ENCODE peak calls at places on chromosomes 6 and 20, in nine cellular contexts. One of them, this sample, is unnamed.
A peak's percentile ranks its signal among the peaks of the same experiment; 100 is the strongest.

GRCh38 chr6:32840604-32841246 is 2.2 kb upstream of the TAP2 start:
- DNase-seq in NCI-H2029: no peak
- DNase-seq in tibial nerve: no peak
- DNase-seq in progenitor cell of endocrine pancreas: no peak
- DNase-seq in left cardiac atrium: no peak
- DNase-seq in Right ventricle myocardium inferior: no peak
- DNase-seq in A549: no peak
- DNase-seq in globus pallidus: no peak
- DNase-seq in AG09319: no peak
- DNase-seq in this sample: no peak

GRCh38 chr6:169252805-169253189 is 849 bp downstream of the THBS2 start:
- DNase-seq in left cardiac atrium: no peak
- DNase-seq in Right ventricle myocardium inferior: no peak
- DNase-seq in progenitor cell of endocrine pancreas: no peak
- DNase-seq in globus pallidus: peak; percentile 76
- DNase-seq in NCI-H2029: no peak
- DNase-seq in tibial nerve: no peak
- DNase-seq in A549: no peak
- DNase-seq in AG09319: no peak
- DNase-seq in this sample: peak; percentile 69

GRCh38 chr6:46170357-46171289 is at the start of gene ENPP5:
- DNase-seq in tibial nerve: peak; percentile 37
- DNase-seq in progenitor cell of endocrine pancreas: peak; percentile 93
- DNase-seq in NCI-H2029: peak; percentile 92
- DNase-seq in left cardiac atrium: peak; percentile 80
- DNase-seq in AG09319: no peak
- DNase-seq in Right ventricle myocardium inferior: peak; percentile 81
- DNase-seq in A549: no peak
- DNase-seq in globus pallidus: peak; percentile 92
- DNase-seq in this sample: no peak

GRCh38 chr20:10253750-10254149 is 35.1 kb downstream of the SNAP25 start:
- DNase-seq in progenitor cell of endocrine pancreas: no peak
- DNase-seq in AG09319: no peak
- DNase-seq in tibial nerve: no peak
- DNase-seq in globus pallidus: no peak
- DNase-seq in NCI-H2029: no peak
- DNase-seq in A549: no peak
- DNase-seq in left cardiac atrium: no peak
- DNase-seq in Right ventricle myocardium inferior: no peak
- DNase-seq in this sample: no peak

GRCh38 chr6:133805876-133806275 is 83.0 kb upstream of the TCF21 start:
- DNase-seq in progenitor cell of endocrine pancreas: no peak
- DNase-seq in left cardiac atrium: no peak
- DNase-seq in AG09319: no peak
- DNase-seq in NCI-H2029: no peak
- DNase-seq in globus pallidus: no peak
- DNase-seq in Right ventricle myocardium inferior: no peak
- DNase-seq in tibial nerve: no peak
- DNase-seq in A549: no peak
- DNase-seq in this sample: no peak

GRCh38 chr20:38825901-38826625 is 20.6 kb downstream of the PPP1R16B start:
- DNase-seq in tibial nerve: no peak
- DNase-seq in globus pallidus: no peak
- DNase-seq in NCI-H2029: peak; percentile 65
- DNase-seq in left cardiac atrium: no peak
- DNase-seq in A549: peak; percentile 61
- DNase-seq in AG09319: no peak
- DNase-seq in progenitor cell of endocrine pancreas: no peak
- DNase-seq in Right ventricle myocardium inferior: no peak
- DNase-seq in this sample: peak; percentile 42

GRCh38 chr6:36745836-36746235 is 48.2 kb downstream of the RAB44 start:
- DNase-seq in tibial nerve: no peak
- DNase-seq in Right ventricle myocardium inferior: no peak
- DNase-seq in A549: no peak
- DNase-seq in globus pallidus: no peak
- DNase-seq in progenitor cell of endocrine pancreas: no peak
- DNase-seq in AG09319: no peak
- DNase-seq in left cardiac atrium: no peak
- DNase-seq in NCI-H2029: no peak
- DNase-seq in this sample: no peak

GRCh38 chr6:14372738-14373484 is 255.3 kb downstream of the CD83 start:
- DNase-seq in A549: no peak
- DNase-seq in progenitor cell of endocrine pancreas: no peak
- DNase-seq in left cardiac atrium: no peak
- DNase-seq in AG09319: no peak
- DNase-seq in Right ventricle myocardium inferior: no peak
- DNase-seq in globus pallidus: no peak
- DNase-seq in NCI-H2029: no peak
- DNase-seq in tibial nerve: no peak
- DNase-seq in this sample: no peak

GRCh38 chr6:117518870-117519269 is 36.4 kb downstream of the DCBLD1 start:
- DNase-seq in tibial nerve: no peak
- DNase-seq in globus pallidus: no peak
- DNase-seq in A549: no peak
- DNase-seq in NCI-H2029: no peak
- DNase-seq in Right ventricle myocardium inferior: no peak
- DNase-seq in progenitor cell of endocrine pancreas: no peak
- DNase-seq in left cardiac atrium: no peak
- DNase-seq in AG09319: no peak
- DNase-seq in this sample: no peak

GRCh38 chr6:6699741-6700367 is 111.3 kb downstream of the LY86 start:
- DNase-seq in Right ventricle myocardium inferior: peak; percentile 81
- DNase-seq in AG09319: peak; percentile 88
- DNase-seq in globus pallidus: peak; percentile 44
- DNase-seq in A549: peak; percentile 81
- DNase-seq in NCI-H2029: peak; percentile 91
- DNase-seq in tibial nerve: peak; percentile 81
- DNase-seq in left cardiac atrium: peak; percentile 84
- DNase-seq in progenitor cell of endocrine pancreas: no peak
- DNase-seq in this sample: peak; percentile 98

GRCh38 chr20:4876301-4876700 is 125.0 kb downstream of the SLC23A2 start:
- DNase-seq in AG09319: no peak
- DNase-seq in A549: no peak
- DNase-seq in NCI-H2029: no peak
- DNase-seq in globus pallidus: no peak
- DNase-seq in left cardiac atrium: no peak
- DNase-seq in tibial nerve: no peak
- DNase-seq in Right ventricle myocardium inferior: no peak
- DNase-seq in progenitor cell of endocrine pancreas: no peak
- DNase-seq in this sample: no peak

GRCh38 chr20:31987744-31988143 is 19.8 kb downstream of the XKR7 start:
- DNase-seq in Right ventricle myocardium inferior: no peak
- DNase-seq in globus pallidus: no peak
- DNase-seq in tibial nerve: no peak
- DNase-seq in left cardiac atrium: no peak
- DNase-seq in AG09319: no peak
- DNase-seq in NCI-H2029: no peak
- DNase-seq in A549: peak; percentile 82
- DNase-seq in progenitor cell of endocrine pancreas: no peak
- DNase-seq in this sample: no peak

GRCh38 chr20:21147593-21147992 is 21.7 kb downstream of the KIZ start:
- DNase-seq in globus pallidus: no peak
- DNase-seq in AG09319: no peak
- DNase-seq in NCI-H2029: no peak
- DNase-seq in left cardiac atrium: no peak
- DNase-seq in A549: peak; percentile 6
- DNase-seq in progenitor cell of endocrine pancreas: no peak
- DNase-seq in Right ventricle myocardium inferior: no peak
- DNase-seq in tibial nerve: no peak
- DNase-seq in this sample: no peak

GRCh38 chr6:149064026-149065017 is 253.2 kb upstream of the TAB2 start:
- DNase-seq in left cardiac atrium: no peak
- DNase-seq in globus pallidus: no peak
- DNase-seq in progenitor cell of endocrine pancreas: no peak
- DNase-seq in A549: no peak
- DNase-seq in Right ventricle myocardium inferior: no peak
- DNase-seq in AG09319: no peak
- DNase-seq in NCI-H2029: no peak
- DNase-seq in tibial nerve: no peak
- DNase-seq in this sample: peak; percentile 67

GRCh38 chr6:104813552-104813951 is 46.2 kb downstream of the HACE1 start:
- DNase-seq in A549: no peak
- DNase-seq in progenitor cell of endocrine pancreas: no peak
- DNase-seq in NCI-H2029: no peak
- DNase-seq in Right ventricle myocardium inferior: no peak
- DNase-seq in left cardiac atrium: no peak
- DNase-seq in AG09319: no peak
- DNase-seq in globus pallidus: no peak
- DNase-seq in tibial nerve: no peak
- DNase-seq in this sample: no peak

GRCh38 chr6:7045331-7045730 is 62.4 kb upstream of the RREB1 start:
- DNase-seq in AG09319: no peak
- DNase-seq in tibial nerve: no peak
- DNase-seq in left cardiac atrium: no peak
- DNase-seq in A549: no peak
- DNase-seq in globus pallidus: no peak
- DNase-seq in Right ventricle myocardium inferior: no peak
- DNase-seq in progenitor cell of endocrine pancreas: no peak
- DNase-seq in NCI-H2029: no peak
- DNase-seq in this sample: no peak

GRCh38 chr6:52115145-52115741 is 27.8 kb upstream of the PKHD1 start:
- DNase-seq in AG09319: no peak
- DNase-seq in tibial nerve: no peak
- DNase-seq in A549: no peak
- DNase-seq in NCI-H2029: no peak
- DNase-seq in left cardiac atrium: no peak
- DNase-seq in progenitor cell of endocrine pancreas: no peak
- DNase-seq in globus pallidus: no peak
- DNase-seq in Right ventricle myocardium inferior: no peak
- DNase-seq in this sample: no peak

GRCh38 chr6:37050854-37051137 is 45.3 kb downstream of the FGD2 start:
- DNase-seq in tibial nerve: no peak
- DNase-seq in Right ventricle myocardium inferior: no peak
- DNase-seq in left cardiac atrium: no peak
- DNase-seq in AG09319: no peak
- DNase-seq in A549: no peak
- DNase-seq in NCI-H2029: no peak
- DNase-seq in globus pallidus: no peak
- DNase-seq in progenitor cell of endocrine pancreas: no peak
- DNase-seq in this sample: no peak

GRCh38 chr6:165159459-165159858 is 149.9 kb downstream of the C6orf118 start:
- DNase-seq in globus pallidus: no peak
- DNase-seq in Right ventricle myocardium inferior: no peak
- DNase-seq in tibial nerve: no peak
- DNase-seq in A549: no peak
- DNase-seq in AG09319: no peak
- DNase-seq in NCI-H2029: no peak
- DNase-seq in progenitor cell of endocrine pancreas: no peak
- DNase-seq in left cardiac atrium: no peak
- DNase-seq in this sample: no peak

GRCh38 chr6:141041596-141042087 is 1091.1 kb upstream of the GJE1 start:
- DNase-seq in A549: no peak
- DNase-seq in Right ventricle myocardium inferior: no peak
- DNase-seq in NCI-H2029: no peak
- DNase-seq in AG09319: no peak
- DNase-seq in globus pallidus: no peak
- DNase-seq in left cardiac atrium: no peak
- DNase-seq in progenitor cell of endocrine pancreas: no peak
- DNase-seq in tibial nerve: no peak
- DNase-seq in this sample: no peak

GRCh38 chr6:110181131-110182027 is 1.2 kb downstream of the CDC40 start:
- DNase-seq in A549: no peak
- DNase-seq in Right ventricle myocardium inferior: no peak
- DNase-seq in tibial nerve: no peak
- DNase-seq in AG09319: no peak
- DNase-seq in progenitor cell of endocrine pancreas: no peak
- DNase-seq in left cardiac atrium: no peak
- DNase-seq in NCI-H2029: no peak
- DNase-seq in globus pallidus: no peak
- DNase-seq in this sample: peak; percentile 12

GRCh38 chr20:15627501-15627903 is 945.7 kb downstream of the KIF16B start:
- DNase-seq in globus pallidus: no peak
- DNase-seq in Right ventricle myocardium inferior: no peak
- DNase-seq in progenitor cell of endocrine pancreas: no peak
- DNase-seq in left cardiac atrium: no peak
- DNase-seq in A549: no peak
- DNase-seq in AG09319: no peak
- DNase-seq in tibial nerve: no peak
- DNase-seq in NCI-H2029: no peak
- DNase-seq in this sample: no peak

GRCh38 chr6:148934956-148935355 is 188.1 kb downstream of the UST start:
- DNase-seq in globus pallidus: no peak
- DNase-seq in A549: no peak
- DNase-seq in tibial nerve: no peak
- DNase-seq in progenitor cell of endocrine pancreas: no peak
- DNase-seq in AG09319: no peak
- DNase-seq in NCI-H2029: no peak
- DNase-seq in left cardiac atrium: no peak
- DNase-seq in Right ventricle myocardium inferior: no peak
- DNase-seq in this sample: peak; percentile 52

GRCh38 chr6:7050911-7051779 is 56.6 kb upstream of the RREB1 start:
- DNase-seq in Right ventricle myocardium inferior: peak; percentile 75
- DNase-seq in progenitor cell of endocrine pancreas: peak; percentile 26
- DNase-seq in A549: peak; percentile 64
- DNase-seq in AG09319: no peak
- DNase-seq in left cardiac atrium: peak; percentile 67
- DNase-seq in globus pallidus: peak; percentile 10
- DNase-seq in NCI-H2029: peak; percentile 76
- DNase-seq in tibial nerve: peak; percentile 22
- DNase-seq in this sample: peak; percentile 60

GRCh38 chr6:122735618-122736017 is 43.9 kb upstream of the FABP7 start:
- DNase-seq in tibial nerve: no peak
- DNase-seq in NCI-H2029: peak; percentile 78
- DNase-seq in globus pallidus: no peak
- DNase-seq in A549: no peak
- DNase-seq in progenitor cell of endocrine pancreas: no peak
- DNase-seq in AG09319: no peak
- DNase-seq in left cardiac atrium: no peak
- DNase-seq in Right ventricle myocardium inferior: no peak
- DNase-seq in this sample: no peak

GRCh38 chr6:14819001-14819400 is 426.9 kb upstream of the JARID2 start:
- DNase-seq in Right ventricle myocardium inferior: no peak
- DNase-seq in tibial nerve: no peak
- DNase-seq in AG09319: no peak
- DNase-seq in left cardiac atrium: no peak
- DNase-seq in globus pallidus: no peak
- DNase-seq in NCI-H2029: no peak
- DNase-seq in A549: no peak
- DNase-seq in progenitor cell of endocrine pancreas: no peak
- DNase-seq in this sample: no peak

GRCh38 chr6:35295521-35296315 is 1.9 kb upstream of the DEF6 start:
- DNase-seq in NCI-H2029: no peak
- DNase-seq in tibial nerve: no peak
- DNase-seq in A549: no peak
- DNase-seq in Right ventricle myocardium inferior: no peak
- DNase-seq in globus pallidus: no peak
- DNase-seq in AG09319: no peak
- DNase-seq in progenitor cell of endocrine pancreas: no peak
- DNase-seq in left cardiac atrium: no peak
- DNase-seq in this sample: no peak

GRCh38 chr6:110221738-110222137 is 41.5 kb downstream of the CDC40 start:
- DNase-seq in Right ventricle myocardium inferior: no peak
- DNase-seq in left cardiac atrium: no peak
- DNase-seq in A549: no peak
- DNase-seq in progenitor cell of endocrine pancreas: no peak
- DNase-seq in NCI-H2029: no peak
- DNase-seq in AG09319: no peak
- DNase-seq in tibial nerve: no peak
- DNase-seq in globus pallidus: no peak
- DNase-seq in this sample: peak; percentile 52

GRCh38 chr6:12637960-12638641 is 78.5 kb upstream of the PHACTR1 start:
- DNase-seq in NCI-H2029: peak; percentile 56
- DNase-seq in tibial nerve: peak; percentile 33
- DNase-seq in AG09319: peak; percentile 24
- DNase-seq in Right ventricle myocardium inferior: peak; percentile 60
- DNase-seq in left cardiac atrium: peak; percentile 27
- DNase-seq in A549: peak; percentile 40
- DNase-seq in globus pallidus: peak; percentile 9
- DNase-seq in progenitor cell of endocrine pancreas: peak; percentile 35
- DNase-seq in this sample: peak; percentile 47

GRCh38 chr6:36679043-36679821 is 718 bp downstream of the CDKN1A start:
- DNase-seq in A549: peak; percentile 55
- DNase-seq in globus pallidus: peak; percentile 23
- DNase-seq in AG09319: no peak
- DNase-seq in left cardiac atrium: peak; percentile 85
- DNase-seq in NCI-H2029: peak; percentile 57
- DNase-seq in progenitor cell of endocrine pancreas: peak; percentile 24
- DNase-seq in Right ventricle myocardium inferior: peak; percentile 84
- DNase-seq in tibial nerve: peak; percentile 79
- DNase-seq in this sample: peak; percentile 60